ENCODE peak calls at places on chromosomes 5 and 9, in six cellular contexts. B is psoas muscle, P is heart left ventricle, D is right atrium auricular region, Z is heart right ventricle, X is lower lobe of right lung. F is an unnamed sample.

GRCh38 chr9:110591526-110591925 is 12.0 kb upstream of the SVEP1 start:
- DNase-seq in B (no peak), P (no peak), D (no peak), Z (no peak), X (no peak), F (no peak)

GRCh38 chr9:113477058-113477457 is 13.5 kb downstream of the RGS3 start:
- DNase-seq in B (no peak), P (peak; percentile 1), D (no peak), Z (no peak), X (no peak), F (no peak)

GRCh38 chr5:142945845-142946244 is 175.7 kb downstream of the ARHGAP26 start:
- DNase-seq in B (no peak), P (no peak), D (no peak), Z (no peak), X (no peak), F (no peak)

GRCh38 chr9:115038138-115038537 is 79.8 kb downstream of the TNC start:
- DNase-seq in B (peak; percentile 31), P (no peak), D (no peak), Z (no peak), X (no peak), F (no peak)

GRCh38 chr5:139461698-139462097 is 845 bp downstream of the ECSCR start:
- DNase-seq in B (no peak), P (no peak), D (no peak), Z (no peak), X (no peak), F (no peak)

GRCh38 chr5:111223790-111224560 is at the start of gene CAMK4:
- DNase-seq in B (peak; percentile 55), P (peak; percentile 63), D (no peak), Z (peak; percentile 54), X (peak; percentile 58), F (peak; percentile 75)

GRCh38 chr5:142888469-142889085 is 118.4 kb downstream of the ARHGAP26 start:
- DNase-seq in B (no peak), P (no peak), D (no peak), Z (peak; percentile 54), X (no peak), F (no peak)

GRCh38 chr9:114735732-114736131 is 53.7 kb upstream of the TEX48 start:
- DNase-seq in B (no peak), P (no peak), D (no peak), Z (no peak), X (no peak), F (no peak)

GRCh38 chr9:100322954-100323536 is 29.7 kb downstream of the TEX10 start:
- DNase-seq in B (no peak), P (no peak), D (no peak), Z (no peak), X (no peak), F (no peak)

DNA sequence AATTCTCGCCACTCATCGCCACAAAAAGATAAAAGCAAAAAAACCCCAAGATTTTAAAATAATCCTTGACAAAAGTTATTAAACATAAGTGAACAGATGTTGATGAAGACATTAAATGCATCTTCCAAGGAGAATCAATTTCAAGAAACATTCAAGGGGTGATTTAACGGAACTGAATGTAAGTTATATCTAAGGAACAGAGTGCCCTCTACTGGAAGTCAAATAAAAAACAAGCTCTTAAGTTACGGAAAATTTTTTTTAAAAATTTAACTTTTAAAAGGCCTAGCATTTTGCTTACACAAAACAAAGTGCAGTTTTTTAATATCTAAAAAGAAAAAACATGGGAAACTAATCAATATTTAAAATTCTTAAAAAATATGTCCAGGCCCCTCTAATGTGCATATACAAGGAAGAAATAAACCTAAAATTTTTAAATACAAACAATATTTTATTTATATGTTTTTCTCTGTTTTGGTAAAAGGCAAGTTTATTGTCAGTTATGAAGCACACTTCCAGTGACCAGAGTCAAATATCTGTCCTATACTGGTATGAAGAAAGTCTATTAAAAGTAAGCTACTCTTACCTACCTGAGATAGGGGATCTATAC is 28.0 kb downstream of the TEX10 start:
- DNase-seq in B (no peak), P (no peak), D (no peak), Z (no peak), X (no peak), F (no peak)
- TF ChIP-seq CTCF in B (peak; percentile 58), P (peak; percentile 53), D (no peak), Z (peak; percentile 58), X (peak; percentile 51), F (no peak)

DNA sequence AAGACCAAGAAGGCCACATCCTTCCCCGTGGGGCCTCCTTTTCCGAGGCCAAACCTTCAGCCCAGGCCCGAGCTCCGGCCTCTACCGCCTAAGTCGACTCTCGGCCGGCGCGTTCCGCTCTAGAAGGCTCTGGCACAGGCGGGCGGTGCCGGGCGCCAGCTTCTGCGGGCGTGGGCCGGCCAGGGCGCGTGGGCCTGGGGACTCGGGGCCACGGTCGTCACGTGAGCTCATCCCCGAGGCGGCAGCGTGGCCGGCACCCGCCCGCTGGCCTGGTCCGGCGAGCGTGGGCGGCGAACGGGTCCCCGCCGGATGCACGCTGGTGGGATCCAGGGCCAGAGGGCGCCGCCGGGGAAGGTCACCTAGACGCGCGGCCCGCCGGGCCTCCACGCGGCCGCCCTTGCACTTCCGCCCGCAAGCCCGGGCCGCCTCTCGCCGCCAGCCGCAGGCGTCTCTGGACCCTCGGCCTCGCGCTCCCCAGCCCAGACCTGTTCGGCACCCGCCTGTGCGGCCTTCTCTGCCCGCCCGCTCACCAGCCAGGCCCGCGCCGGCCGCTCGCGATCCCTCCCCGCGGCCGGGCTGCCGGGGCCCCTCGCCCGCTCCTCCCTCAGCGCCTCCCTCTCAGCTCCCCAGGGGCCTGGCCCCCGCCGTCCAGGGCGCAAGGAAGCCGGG is 684 bp downstream of the VDAC1 start:
- DNase-seq in B (peak; percentile 83), P (peak; percentile 77), D (peak; percentile 74), Z (peak; percentile 57), X (peak; percentile 84), F (peak; percentile 76)
- H3K4me1 ChIP-seq in B (peaks cover 50% of the 10 kb centered on the region), P (peaks cover 47% of the 10 kb centered on the region), D (no peaks in the 10 kb centered on the region), Z (peaks cover 56% of the 10 kb centered on the region), X (peaks cover 52% of the 10 kb centered on the region), F (peaks cover 32% of the 10 kb centered on the region)

GRCh38 chr5:112691758-112692157 is 45.9 kb upstream of the APC start:
- DNase-seq in B (no peak), P (no peak), D (no peak), Z (no peak), X (no peak), F (no peak)
- TF ChIP-seq CTCF in B (no peak), P (no peak), D (no peak), Z (no peak), X (peak; percentile 27), F (no peak)

GRCh38 chr5:174576042-174576441 is 148.3 kb upstream of the MSX2 start:
- DNase-seq in B (no peak), P (no peak), D (no peak), Z (no peak), X (no peak), F (no peak)
- H3K4me1 ChIP-seq in B (peaks cover 9% of the 10 kb centered on the region), P (no peaks in the 10 kb centered on the region), D (no peaks in the 10 kb centered on the region), Z (peaks cover 4% of the 10 kb centered on the region), X (peaks cover 5% of the 10 kb centered on the region), F (no peaks in the 10 kb centered on the region)

GRCh38 chr9:121700165-121700830 is 48.9 kb downstream of the DAB2IP start:
- DNase-seq in B (peak; percentile 66), P (peak; percentile 65), D (no peak), Z (peak; percentile 60), X (peak; percentile 87), F (peak; percentile 78)
- TF ChIP-seq CTCF in B (peak; percentile 71), P (peak; percentile 56), D (peak; percentile 27), Z (peak; percentile 46), X (peak; percentile 47), F (peak; percentile 20)

GRCh38 chr5:6243706-6244105 is 134.6 kb downstream of the MED10 start:
- DNase-seq in B (no peak), P (no peak), D (no peak), Z (no peak), X (no peak), F (no peak)
- H3K4me1 ChIP-seq in B (no peaks in the 10 kb centered on the region), P (no peaks in the 10 kb centered on the region), D (no peaks in the 10 kb centered on the region), Z (no peaks in the 10 kb centered on the region), X (no peaks in the 10 kb centered on the region), F (no peaks in the 10 kb centered on the region)

GRCh38 chr9:120921751-120922181 is 4.8 kb downstream of the TRAF1 start:
- DNase-seq in B (no peak), P (no peak), D (no peak), Z (no peak), X (no peak), F (no peak)
- TF ChIP-seq CTCF in B (no peak), P (no peak), D (no peak), Z (no peak), X (no peak), F (no peak)

F was measured in mucosa of descending colon.